ENCODE peak calls at places on chromosomes 2 and 18, in four cellular contexts. One of them, this sample, is unnamed.

GRCh38 chr2:217351378-217351777 is 491.5 kb upstream of the TNP1 start:
- DNase-seq in K562: no peak
- DNase-seq in HepG2: no peak
- DNase-seq in GM12878: no peak
- DNase-seq in this sample: no peak

GRCh38 chr2:172461591-172462392 is 34.4 kb downstream of the ITGA6 start:
- DNase-seq in K562: peak; percentile 66
- DNase-seq in HepG2: peak; percentile 44
- DNase-seq in GM12878: no peak
- DNase-seq in this sample: peak; percentile 69

GRCh38 chr2:157336137-157336721 is 10.6 kb upstream of the ERMN start:
- DNase-seq in K562: peak; percentile 69
- DNase-seq in HepG2: peak; percentile 44
- DNase-seq in GM12878: no peak
- DNase-seq in this sample: peak; percentile 60

GRCh38 chr2:127630409-127631183 is 15.4 kb upstream of the GPR17 start:
- DNase-seq in K562: no peak
- DNase-seq in HepG2: no peak
- DNase-seq in GM12878: no peak
- DNase-seq in this sample: no peak

GRCh38 chr2:232229917-232230310 is 148.6 kb upstream of the ALPP start:
- DNase-seq in K562: no peak
- DNase-seq in HepG2: no peak
- DNase-seq in GM12878: no peak
- DNase-seq in this sample: no peak

GRCh38 chr2:64327510-64328414 is 126.2 kb upstream of the LGALSL start:
- DNase-seq in K562: no peak
- DNase-seq in HepG2: no peak
- DNase-seq in GM12878: peak; percentile 43
- DNase-seq in this sample: no peak

GRCh38 chr2:18837233-18837632 is 247.9 kb upstream of the NT5C1B start:
- DNase-seq in K562: no peak
- DNase-seq in HepG2: no peak
- DNase-seq in GM12878: no peak
- DNase-seq in this sample: no peak

GRCh38 chr2:230824406-230824978 is 40.2 kb upstream of the ITM2C start:
- DNase-seq in K562: peak; percentile 58
- DNase-seq in HepG2: peak; percentile 87
- DNase-seq in GM12878: peak; percentile 45
- DNase-seq in this sample: peak; percentile 78

GRCh38 chr2:234378440-234378839 is 118.4 kb downstream of the ARL4C start:
- DNase-seq in K562: no peak
- DNase-seq in HepG2: no peak
- DNase-seq in GM12878: no peak
- DNase-seq in this sample: no peak

GRCh38 chr2:149160701-149161217 is 122.3 kb downstream of the LYPD6B start:
- DNase-seq in K562: no peak
- DNase-seq in HepG2: no peak
- DNase-seq in GM12878: peak; percentile 71
- DNase-seq in this sample: no peak

GRCh38 chr2:95012881-95013550 is 12.5 kb upstream of the MAL start:
- DNase-seq in K562: no peak
- DNase-seq in HepG2: no peak
- DNase-seq in GM12878: peak; percentile 57
- DNase-seq in this sample: no peak

GRCh38 chr2:134405641-134406081 is 151.8 kb downstream of the MGAT5 start:
- DNase-seq in K562: no peak
- DNase-seq in HepG2: no peak
- DNase-seq in GM12878: no peak
- DNase-seq in this sample: no peak

GRCh38 chr2:96157649-96158553 is 12.7 kb upstream of the DUSP2 start:
- DNase-seq in K562: peak; percentile 92
- DNase-seq in HepG2: no peak
- DNase-seq in GM12878: peak; percentile 76
- DNase-seq in this sample: no peak

GRCh38 chr2:98761267-98761781 is 30.4 kb upstream of the MGAT4A start:
- DNase-seq in K562: no peak
- DNase-seq in HepG2: peak; percentile 33
- DNase-seq in GM12878: no peak
- DNase-seq in this sample: no peak

DNA sequence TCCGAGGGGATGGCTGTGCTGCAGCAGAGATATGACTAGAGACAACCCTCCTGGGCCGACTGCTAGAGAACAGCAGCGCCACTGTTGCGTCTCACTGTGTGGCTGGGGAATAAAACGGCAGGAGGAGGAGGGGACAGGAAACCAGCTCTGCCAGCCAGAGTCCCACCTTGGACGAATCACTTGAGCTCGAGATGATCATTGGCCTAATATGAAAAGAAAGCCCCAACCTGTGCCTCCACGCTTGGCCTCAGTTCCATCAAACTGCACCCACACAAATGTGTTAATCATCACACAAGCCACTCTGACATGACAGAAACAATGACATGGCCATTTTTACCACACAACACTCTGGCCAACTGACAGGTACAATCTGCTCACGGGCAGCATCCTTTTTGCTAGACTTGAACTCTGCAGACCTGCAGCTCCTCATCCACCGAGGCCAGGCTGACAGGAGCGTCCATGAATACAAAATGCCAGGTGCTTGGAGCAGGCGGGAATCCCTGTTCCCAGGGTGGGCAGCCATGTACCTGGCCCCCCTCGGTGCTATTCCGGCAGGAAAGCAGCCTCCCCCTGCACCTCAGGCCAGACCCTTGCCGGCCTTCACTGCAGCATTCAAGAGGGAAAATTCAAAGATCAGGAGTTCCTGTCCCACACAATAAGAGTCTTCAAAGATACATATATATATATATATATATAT is 52.3 kb downstream of the PARD6G start:
- DNase-seq in K562: no peak
- DNase-seq in HepG2: no peak
- DNase-seq in GM12878: peak; percentile 48
- DNase-seq in this sample: no peak
- TF ChIP-seq SP1 in K562: no peak
- TF ChIP-seq SP1 in HepG2: no peak
- TF ChIP-seq SP1 in GM12878: no peak
- TF ChIP-seq SP1 in this sample: no peak

GRCh38 chr2:143181494-143181893 is 52.3 kb downstream of the ARHGAP15 start:
- DNase-seq in K562: no peak
- DNase-seq in HepG2: no peak
- DNase-seq in GM12878: no peak
- DNase-seq in this sample: no peak

GRCh38 chr2:143175435-143175834 is 46.2 kb downstream of the ARHGAP15 start:
- DNase-seq in K562: no peak
- DNase-seq in HepG2: no peak
- DNase-seq in GM12878: no peak
- DNase-seq in this sample: no peak

GRCh38 chr2:143182649-143183048 is 53.4 kb downstream of the ARHGAP15 start:
- DNase-seq in K562: no peak
- DNase-seq in HepG2: no peak
- DNase-seq in GM12878: no peak
- DNase-seq in this sample: no peak

GRCh38 chr2:143176606-143177005 is 47.4 kb downstream of the ARHGAP15 start:
- DNase-seq in K562: no peak
- DNase-seq in HepG2: no peak
- DNase-seq in GM12878: no peak
- DNase-seq in this sample: no peak

DNA sequence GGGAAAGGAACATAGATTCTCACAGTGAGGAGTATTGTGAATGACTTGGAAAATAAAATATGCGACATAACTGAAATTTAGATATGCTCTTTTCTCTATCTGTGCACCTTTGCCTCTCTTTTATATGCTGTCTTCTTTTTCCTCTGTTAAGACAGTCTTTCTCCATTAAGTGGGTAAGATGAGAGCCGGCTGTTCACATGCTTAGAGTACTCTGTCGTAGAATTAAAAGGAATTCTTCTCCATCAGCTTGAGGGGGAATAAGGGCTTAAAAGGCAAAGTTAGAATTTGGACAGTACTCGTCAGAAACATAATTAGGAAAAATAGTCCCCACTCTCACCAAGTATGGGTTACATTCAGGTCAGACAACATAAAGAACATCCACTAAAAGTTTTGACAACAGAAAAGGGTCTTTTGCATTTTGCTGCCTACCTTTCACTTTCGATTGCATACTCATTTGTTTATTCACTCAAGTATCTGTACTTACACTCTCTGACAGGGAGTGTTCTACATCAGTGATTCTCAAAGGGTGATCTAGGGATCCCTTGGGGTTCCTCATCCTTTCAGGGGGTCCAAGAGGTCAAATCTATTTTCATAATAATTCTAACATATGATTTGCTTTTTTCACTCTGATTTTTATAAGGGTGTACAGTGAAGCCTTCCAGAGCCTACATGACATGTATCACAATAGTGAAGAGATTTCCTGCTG is 48.0 kb downstream of the ARHGAP15 start:
- DNase-seq in K562: no peak
- DNase-seq in HepG2: no peak
- DNase-seq in GM12878: peak; percentile 55
- DNase-seq in this sample: no peak
- TF ChIP-seq TARDBP in K562: no peak
- TF ChIP-seq TARDBP in HepG2: no peak
- TF ChIP-seq TARDBP in GM12878: no peak
- TF ChIP-seq TARDBP in this sample: no peak

GRCh38 chr2:29502452-29502851 is 387.2 kb downstream of the CLIP4 start:
- DNase-seq in K562: no peak
- DNase-seq in HepG2: no peak
- DNase-seq in GM12878: no peak
- DNase-seq in this sample: no peak
- TF ChIP-seq SP1 in K562: no peak
- TF ChIP-seq SP1 in HepG2: no peak
- TF ChIP-seq SP1 in GM12878: no peak
- TF ChIP-seq SP1 in this sample: no peak

DNA sequence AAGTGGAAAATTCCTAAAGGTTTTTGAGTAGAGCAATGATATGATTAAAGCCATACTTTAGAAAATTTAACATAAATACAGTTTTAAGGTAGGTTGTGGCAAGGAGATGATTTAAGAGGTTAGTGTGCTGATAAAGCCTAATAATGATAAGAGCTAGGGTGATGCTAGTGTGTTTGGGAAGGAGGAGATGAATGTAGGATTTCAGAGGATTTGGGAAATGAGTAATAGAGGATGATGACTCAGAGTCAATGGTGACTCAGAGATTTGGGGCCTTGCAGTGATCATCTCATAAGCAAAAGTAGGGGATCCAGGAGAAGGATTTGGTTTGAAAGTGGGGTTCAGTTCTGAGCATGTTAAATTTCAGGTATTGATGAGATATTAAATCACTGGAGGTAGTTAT is 23.3 kb downstream of the STAMBP start:
- DNase-seq in K562: peak; percentile 19
- DNase-seq in HepG2: no peak
- DNase-seq in GM12878: no peak
- DNase-seq in this sample: no peak
- TF ChIP-seq TARDBP in K562: no peak
- TF ChIP-seq TARDBP in HepG2: no peak
- TF ChIP-seq TARDBP in GM12878: no peak
- TF ChIP-seq TARDBP in this sample: no peak

GRCh38 chr2:237208373-237209045 is 122.8 kb downstream of the COPS8 start:
- DNase-seq in K562: no peak
- DNase-seq in HepG2: no peak
- DNase-seq in GM12878: no peak
- DNase-seq in this sample: no peak

GRCh38 chr2:237209046-237209375 is 123.3 kb downstream of the COPS8 start:
- DNase-seq in K562: no peak
- DNase-seq in HepG2: no peak
- DNase-seq in GM12878: no peak
- DNase-seq in this sample: no peak

GRCh38 chr2:237205551-237205950 is 119.9 kb downstream of the COPS8 start:
- DNase-seq in K562: no peak
- DNase-seq in HepG2: no peak
- DNase-seq in GM12878: no peak
- DNase-seq in this sample: no peak

GRCh38 chr2:237209885-237210284 is 124.2 kb downstream of the COPS8 start:
- DNase-seq in K562: no peak
- DNase-seq in HepG2: no peak
- DNase-seq in GM12878: no peak
- DNase-seq in this sample: no peak

DNA sequence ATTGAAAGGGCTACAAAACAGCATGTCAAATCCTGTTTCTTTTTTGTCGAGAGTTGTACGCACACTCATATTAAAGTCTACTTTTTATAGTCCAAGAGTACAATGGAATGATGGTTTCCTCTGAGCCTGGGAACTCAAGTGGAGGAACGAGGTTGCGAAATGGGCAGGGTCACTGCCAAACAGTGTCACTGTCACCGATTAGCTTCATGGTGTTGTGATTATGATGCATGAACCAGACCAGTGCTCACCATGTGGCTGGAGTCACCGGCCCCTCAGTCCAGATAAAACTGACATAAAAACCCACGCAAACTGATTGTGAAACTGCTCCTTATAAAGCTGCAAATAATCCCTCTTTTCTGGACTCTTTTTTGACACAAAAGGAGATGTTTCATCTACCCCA is 122.0 kb downstream of the COPS8 start:
- DNase-seq in K562: no peak
- DNase-seq in HepG2: no peak
- DNase-seq in GM12878: no peak
- DNase-seq in this sample: no peak
- TF ChIP-seq SP1 in K562: no peak
- TF ChIP-seq SP1 in HepG2: no peak
- TF ChIP-seq SP1 in GM12878: no peak
- TF ChIP-seq SP1 in this sample: no peak

DNA sequence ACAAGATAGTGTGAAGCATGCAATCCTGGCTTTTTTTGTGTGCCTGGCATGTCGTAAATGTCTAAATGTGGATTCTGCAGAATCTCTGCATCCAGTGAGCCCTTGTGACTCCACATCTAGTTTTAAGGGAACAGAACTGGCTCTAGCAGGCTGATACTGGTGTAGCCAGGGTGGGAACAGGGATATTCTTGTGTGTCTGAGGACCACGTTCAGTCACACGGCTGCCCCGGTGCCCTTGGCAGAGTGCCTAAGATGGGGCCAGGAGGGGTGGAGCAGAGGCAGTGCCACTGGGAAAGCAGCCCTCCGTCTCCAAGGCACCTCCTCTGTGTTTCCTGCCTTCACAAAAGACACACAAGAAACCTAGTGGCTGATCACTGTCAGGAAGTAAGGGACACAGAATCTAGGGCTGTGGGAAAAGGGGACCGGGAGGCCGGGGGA is 91.5 kb upstream of the PARD3B start:
- DNase-seq in K562: no peak
- DNase-seq in HepG2: no peak
- DNase-seq in GM12878: no peak
- DNase-seq in this sample: peak; percentile 32
- TF ChIP-seq TARDBP in K562: no peak
- TF ChIP-seq TARDBP in HepG2: no peak
- TF ChIP-seq TARDBP in GM12878: no peak
- TF ChIP-seq TARDBP in this sample: no peak